ENCODE peak calls at places on chromosomes 3 and 15, in ten cellular contexts. C is GM12878, O is mesenchymal stem cell, I is fibroblast of lung, A is neural progenitor cell, T is GM23248, H is mammary epithelial cell, F is HCT116, Z is hepatocyte, Q is H1. G is an unnamed sample.

GRCh38 chr3:58260261-58260731 is 22.7 kb downstream of the ABHD6 start:
- DNase-seq in F (peak), A (peak), O (peak), I (peak), C (no peak), T (peak), H (peak), Q (no peak), Z (no peak), G (no peak)

GRCh38 chr3:113659121-113659531 is 37.3 kb downstream of the USF3 start:
- DNase-seq in O (no peak), H (no peak), I (no peak), T (no peak), C (no peak), Q (no peak), A (no peak), Z (no peak), F (no peak), G (no peak)

GRCh38 chr3:110579841-110580550 is 491.6 kb upstream of the NECTIN3 start:
- DNase-seq in Z (no peak), I (peak), H (no peak), Q (no peak), T (peak), O (no peak), F (peak), C (no peak), A (no peak), G (no peak)

GRCh38 chr15:96421211-96421610 is 90.7 kb downstream of the NR2F2 start:
- DNase-seq in A (peak), T (peak), O (no peak), F (no peak), I (peak), Q (no peak), H (peak), Z (no peak), C (no peak), G (peak)

GRCh38 chr15:47124430-47125102 is 592.7 kb upstream of the SEMA6D start:
- DNase-seq in F (no peak), A (no peak), I (no peak), H (no peak), O (no peak), C (no peak), T (no peak), Q (no peak), Z (no peak), G (no peak)

GRCh38 chr3:189144645-189145044 is 27.1 kb upstream of the TPRG1 start:
- DNase-seq in Q (no peak), A (no peak), H (peak), O (peak), T (peak), C (no peak), F (no peak), I (peak), Z (peak), G (no peak)

GRCh38 chr3:49534581-49535495 is 19.4 kb upstream of the BSN start:
- DNase-seq in O (no peak), F (no peak), Z (peak), A (peak), I (no peak), Q (peak), T (no peak), C (no peak), H (no peak), G (peak)

GRCh38 chr3:120039642-120040610 is 54.3 kb downstream of the GSK3B start:
- DNase-seq in T (no peak), A (peak), I (no peak), H (no peak), Q (peak), Z (peak), F (peak), C (no peak), O (no peak), G (peak)

GRCh38 chr3:55723653-55724406 is 236.7 kb upstream of the WNT5A start:
- DNase-seq in C (no peak), A (no peak), Q (no peak), T (no peak), I (no peak), F (no peak), Z (no peak), O (no peak), H (no peak), G (peak)

GRCh38 chr15:74011610-74012009 is 17.1 kb downstream of the PML start:
- DNase-seq in O (peak), H (no peak), C (no peak), A (no peak), T (peak), Z (no peak), Q (no peak), I (peak), F (no peak), G (no peak)

GRCh38 chr3:8739757-8740508 is 6.3 kb downstream of the CAV3 start:
- DNase-seq in A (no peak), H (peak), I (peak), C (no peak), Z (no peak), F (peak), Q (no peak), T (peak), O (peak), G (no peak)

GRCh38 chr3:193744822-193745684 is 152.0 kb downstream of the OPA1 start:
- DNase-seq in O (peak), Z (peak), F (no peak), H (no peak), Q (no peak), I (peak), A (peak), C (no peak), T (no peak), G (no peak)

GRCh38 chr15:39585394-39585841 is 4.5 kb downstream of the THBS1 start:
- DNase-seq in A (no peak), Q (no peak), F (no peak), I (peak), T (peak), Z (no peak), H (peak), C (no peak), O (peak), G (no peak)

GRCh38 chr3:98733778-98734281 is 29.3 kb upstream of the ST3GAL6 start:
- DNase-seq in A (peak), T (no peak), Z (peak), Q (no peak), C (peak), H (peak), O (peak), I (no peak), F (no peak), G (peak)

GRCh38 chr15:71526061-71526460 is 284.3 kb upstream of the NR2E3 start:
- DNase-seq in C (no peak), F (no peak), Z (peak), Q (no peak), H (no peak), A (peak), O (peak), I (no peak), T (peak), G (peak)

GRCh38 chr3:150062492-150062891 is 91.8 kb upstream of the PFN2 start:
- DNase-seq in I (peak), H (no peak), Z (peak), A (peak), Q (no peak), O (peak), C (no peak), T (peak), F (no peak), G (no peak)

GRCh38 chr3:152574461-152575079 is 260.4 kb upstream of the P2RY1 start:
- DNase-seq in I (peak), O (peak), Q (no peak), Z (peak), H (peak), A (peak), F (peak), C (peak), T (peak), G (peak)

GRCh38 chr15:86654501-86654900 is 574.8 kb downstream of the AGBL1 start:
- DNase-seq in I (no peak), H (no peak), F (no peak), O (no peak), T (no peak), A (no peak), Q (no peak), C (no peak), Z (no peak), G (peak)

GRCh38 chr3:183188895-183189462 is 26.4 kb upstream of the LAMP3 start:
- DNase-seq in A (peak), H (no peak), Q (peak), I (no peak), T (peak), O (peak), F (peak), Z (peak), C (no peak), G (peak)

GRCh38 chr3:153767601-153768558 is 353.3 kb upstream of the ARHGEF26 start:
- DNase-seq in T (no peak), Z (no peak), Q (no peak), O (no peak), C (no peak), F (no peak), I (no peak), H (no peak), A (no peak), G (no peak)

GRCh38 chr3:161096771-161097367 is 8.3 kb downstream of the B3GALNT1 start:
- DNase-seq in Z (no peak), A (peak), C (no peak), Q (peak), I (no peak), O (peak), H (peak), F (no peak), T (no peak), G (peak)
- H2AFZ ChIP-seq in Z (no peak), A (no peak), C (no peak), Q (no peak), I (no peak), O (no peak), H (no peak), F (no peak), T (no peak), G (no peak)

DNA sequence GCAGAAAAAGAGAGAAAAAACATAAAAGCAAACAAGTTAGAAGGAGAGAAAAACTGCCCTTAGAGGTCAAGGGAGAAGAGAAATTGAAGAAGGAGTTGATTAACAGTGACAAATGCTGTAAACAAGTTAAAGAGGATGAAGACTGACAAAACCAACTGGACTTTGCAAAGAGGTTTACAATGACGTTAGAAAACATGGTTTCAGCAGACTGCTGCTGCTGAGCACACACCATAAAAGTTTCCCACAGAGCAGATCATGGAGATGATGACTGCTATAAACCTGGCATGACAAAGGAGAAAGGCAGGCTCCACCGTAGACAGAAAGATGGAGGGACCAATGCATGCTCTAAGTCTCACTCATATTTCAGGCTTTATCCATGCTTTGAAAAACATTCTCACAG is 78.7 kb downstream of the POLQ start:
- DNase-seq in H (no peak), I (no peak), O (peak), A (no peak), Z (peak), T (no peak), C (no peak), F (no peak), Q (no peak), G (no peak)
- H2AFZ ChIP-seq in H (no peak), I (no peak), O (no peak), A (no peak), Z (no peak), T (no peak), C (no peak), F (no peak), Q (no peak), G (no peak)

GRCh38 chr3:67653425-67654098 is 850 bp downstream of the SUCLG2 start:
- DNase-seq in C (no peak), Z (no peak), A (no peak), I (no peak), H (no peak), Q (no peak), O (peak), F (no peak), T (peak), G (peak)
- H2AFZ ChIP-seq in C (peak), Z (peak), A (peak), I (no peak), H (peak), Q (peak), O (no peak), F (no peak), T (peak), G (peak)

GRCh38 chr3:45064512-45065372 is 38.6 kb downstream of the CLEC3B start:
- DNase-seq in A (no peak), C (no peak), I (peak), O (peak), F (peak), Q (no peak), Z (no peak), H (peak), T (peak), G (no peak)
- H2AFZ ChIP-seq in A (no peak), C (no peak), I (no peak), O (no peak), F (no peak), Q (no peak), Z (no peak), H (no peak), T (peak), G (no peak)

DNA sequence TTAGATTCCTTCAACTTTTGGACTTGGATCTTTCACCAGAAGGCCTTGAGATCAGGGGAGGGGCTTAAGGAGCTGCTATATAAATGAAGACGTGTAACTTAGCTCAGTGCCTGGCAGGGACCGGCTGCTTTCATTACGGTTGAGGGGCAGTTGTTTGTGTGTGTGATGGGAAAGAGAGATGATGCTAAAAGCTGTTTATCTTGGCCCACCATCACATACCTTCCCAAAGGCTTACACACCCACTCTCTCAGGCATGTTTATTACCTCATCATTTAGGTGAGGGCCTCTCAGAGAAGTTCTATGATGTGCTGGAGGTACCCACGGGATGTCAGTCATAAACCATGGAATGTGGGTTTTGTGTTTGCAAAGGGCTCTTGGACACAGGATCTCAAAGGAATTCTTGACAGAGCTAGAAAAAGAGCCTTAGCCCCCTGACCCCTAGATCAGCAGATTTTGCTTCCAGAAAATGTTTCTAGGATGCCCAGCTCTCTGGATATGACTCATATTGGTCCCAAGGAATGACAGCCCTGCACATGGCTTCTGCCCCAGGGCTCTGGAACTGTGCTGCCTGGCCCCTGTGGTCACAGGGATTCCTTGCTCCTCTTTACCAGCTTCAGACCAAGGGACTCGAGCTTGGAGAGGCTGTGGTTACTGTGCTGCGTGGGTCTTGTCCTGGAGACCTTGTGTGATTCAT is 15.9 kb upstream of the SMAD3 start:
- DNase-seq in F (no peak), I (no peak), Z (peak), O (peak), T (peak), C (no peak), A (no peak), H (peak), Q (no peak), G (no peak)
- H2AFZ ChIP-seq in F (peak), I (no peak), Z (no peak), O (no peak), T (peak), C (no peak), A (no peak), H (no peak), Q (no peak), G (no peak)

GRCh38 chr3:66038384-66038725 is 363 bp downstream of the MAGI1 start:
- DNase-seq in Q (peak), T (peak), F (no peak), C (no peak), Z (peak), A (no peak), I (no peak), H (no peak), O (no peak), G (no peak)
- H2AFZ ChIP-seq in Q (no peak), T (peak), F (no peak), C (peak), Z (peak), A (peak), I (peak), H (peak), O (peak), G (peak)

DNA sequence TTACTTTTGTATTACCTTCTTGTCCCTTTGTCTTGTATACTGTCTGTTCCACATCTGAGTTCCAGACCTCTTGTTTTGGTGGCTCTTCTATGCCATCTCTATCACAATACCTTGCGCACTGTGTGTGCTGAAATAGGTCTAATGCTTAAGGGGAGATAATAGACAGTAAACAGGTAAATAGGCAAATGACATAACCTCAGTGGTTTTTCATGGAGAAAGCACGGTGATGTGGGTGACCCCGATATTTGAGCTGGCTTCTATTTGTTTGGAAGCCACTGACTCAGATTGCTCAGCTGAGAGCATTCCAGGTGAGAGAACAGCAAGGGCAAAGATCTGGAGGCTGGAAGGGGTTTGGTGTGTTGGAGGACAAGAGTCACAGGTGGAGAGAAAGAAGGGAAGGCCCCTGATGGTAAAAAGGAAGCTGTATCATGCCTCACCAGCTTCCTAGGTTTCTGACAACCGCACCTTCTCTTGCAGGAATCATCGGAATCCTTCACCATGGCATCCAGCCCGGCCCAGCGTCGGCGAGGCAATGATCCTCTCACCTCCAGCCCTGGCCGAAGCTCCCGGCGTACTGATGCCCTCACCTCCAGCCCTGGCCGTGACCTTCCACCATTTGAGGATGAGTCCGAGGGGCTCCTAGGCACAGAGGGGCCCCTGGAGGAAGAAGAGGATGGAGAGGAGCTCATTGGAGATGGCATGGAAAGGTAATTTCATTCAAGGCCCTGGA is 795 bp downstream of the MCM2 start:
- DNase-seq in T (no peak), A (no peak), H (peak), Q (no peak), I (no peak), C (no peak), Z (no peak), O (no peak), F (no peak), G (no peak)
- H2AFZ ChIP-seq in T (peak), A (no peak), H (peak), Q (no peak), I (peak), C (no peak), Z (peak), O (no peak), F (no peak), G (no peak)

G was measured in GM23338.